ENCODE peak calls at places on chromosomes 13 and 19, in five cellular contexts. One of them, this sample, is unnamed.

GRCh38 chr13:112680741-112681360 is 9.0 kb upstream of the ATP11A start:
- DNase-seq in activated CD8-positive, alpha-beta memory T cell treated with anti-CD3 and anti-CD28 coated beads, Interleukin-2, amount 10 ng/mL, durations not matched to agents 7 days and 5 days: no peak
- DNase-seq in EL: no peak
- DNase-seq in tibial artery: no peak
- DNase-seq in amniotic stem cell: no peak
- DNase-seq in this sample: no peak

GRCh38 chr19:8423821-8424223 is 10.7 kb downstream of the MARCHF2 start:
- DNase-seq in tibial artery: peak
- DNase-seq in EL: peak
- DNase-seq in amniotic stem cell: peak
- DNase-seq in activated CD8-positive, alpha-beta memory T cell treated with anti-CD3 and anti-CD28 coated beads, Interleukin-2, amount 10 ng/mL, durations not matched to agents 7 days and 5 days: no peak
- DNase-seq in this sample: peak

GRCh38 chr13:74227476-74228158 is 93.4 kb upstream of the KLF12 start:
- DNase-seq in amniotic stem cell: no peak
- DNase-seq in tibial artery: no peak
- DNase-seq in EL: no peak
- DNase-seq in activated CD8-positive, alpha-beta memory T cell treated with anti-CD3 and anti-CD28 coated beads, Interleukin-2, amount 10 ng/mL, durations not matched to agents 7 days and 5 days: no peak
- DNase-seq in this sample: no peak

GRCh38 chr19:50677636-50678035 is 28.4 kb downstream of the C19orf81 start:
- DNase-seq in amniotic stem cell: no peak
- DNase-seq in EL: no peak
- DNase-seq in tibial artery: no peak
- DNase-seq in activated CD8-positive, alpha-beta memory T cell treated with anti-CD3 and anti-CD28 coated beads, Interleukin-2, amount 10 ng/mL, durations not matched to agents 7 days and 5 days: no peak
- DNase-seq in this sample: no peak

GRCh38 chr13:109745702-109746101 is 40.7 kb downstream of the IRS2 start:
- DNase-seq in EL: no peak
- DNase-seq in amniotic stem cell: no peak
- DNase-seq in tibial artery: no peak
- DNase-seq in activated CD8-positive, alpha-beta memory T cell treated with anti-CD3 and anti-CD28 coated beads, Interleukin-2, amount 10 ng/mL, durations not matched to agents 7 days and 5 days: no peak
- DNase-seq in this sample: no peak

GRCh38 chr19:29121684-29122083 is 91.3 kb downstream of the UQCRFS1 start:
- DNase-seq in activated CD8-positive, alpha-beta memory T cell treated with anti-CD3 and anti-CD28 coated beads, Interleukin-2, amount 10 ng/mL, durations not matched to agents 7 days and 5 days: no peak
- DNase-seq in tibial artery: peak
- DNase-seq in amniotic stem cell: no peak
- DNase-seq in EL: peak
- DNase-seq in this sample: no peak

GRCh38 chr13:63737418-63737817 is 2321.8 kb upstream of the PCDH20 start:
- DNase-seq in tibial artery: no peak
- DNase-seq in activated CD8-positive, alpha-beta memory T cell treated with anti-CD3 and anti-CD28 coated beads, Interleukin-2, amount 10 ng/mL, durations not matched to agents 7 days and 5 days: no peak
- DNase-seq in EL: no peak
- DNase-seq in amniotic stem cell: no peak
- DNase-seq in this sample: no peak

GRCh38 chr13:20175907-20176652 is 15.2 kb upstream of the GJA3 start:
- DNase-seq in EL: no peak
- DNase-seq in tibial artery: no peak
- DNase-seq in activated CD8-positive, alpha-beta memory T cell treated with anti-CD3 and anti-CD28 coated beads, Interleukin-2, amount 10 ng/mL, durations not matched to agents 7 days and 5 days: no peak
- DNase-seq in amniotic stem cell: no peak
- DNase-seq in this sample: no peak